ENCODE peak calls at places on chromosome X, in six cellular contexts. Q, L, O, V, S and F are unnamed samples.

GRCh38 chrX:9770319-9770718 is 4.7 kb upstream of the GPR143 start:
- DNase-seq in Q (no peak), O (no peak), S (no peak), L (peak; percentile 13), V (no peak), F (no peak)

GRCh38 chrX:9698566-9698965 is 67.1 kb downstream of the GPR143 start:
- DNase-seq in V (no peak), L (no peak), O (no peak), S (no peak), Q (no peak), F (no peak)

GRCh38 chrX:31609130-31609529 is 537.3 kb upstream of the FTHL17 start:
- DNase-seq in L (peak; percentile 88), O (peak; percentile 87), V (no peak), Q (peak; percentile 69), S (no peak), F (no peak)

GRCh38 chrX:7574325-7574724 is 268.6 kb upstream of the VCX start:
- DNase-seq in O (no peak), Q (peak; percentile 5), V (no peak), S (no peak), L (peak; percentile 68), F (no peak)

GRCh38 chrX:72029473-72030411 is 102.0 kb downstream of the RTL5 start:
- DNase-seq in L (peak; percentile 73), V (no peak), O (peak; percentile 85), Q (peak; percentile 86), S (peak; percentile 47), F (peak; percentile 51)

GRCh38 chrX:110318664-110318968 is 731 bp upstream of the AMMECR1 start:
- DNase-seq in O (no peak), S (no peak), V (no peak), L (peak; percentile 44), Q (peak; percentile 9), F (no peak)

GRCh38 chrX:13250831-13251612 is 68.8 kb downstream of the ATXN3L start:
- DNase-seq in O (peak; percentile 49), V (peak; percentile 84), S (no peak), L (peak; percentile 27), Q (peak; percentile 85), F (peak; percentile 74)

GRCh38 chrX:15874672-15875071 is 20.1 kb upstream of the AP1S2 start:
- DNase-seq in V (no peak), Q (no peak), L (no peak), S (no peak), O (no peak), F (no peak)

GRCh38 chrX:15158736-15159406 is 111.0 kb downstream of the ASB9 start:
- DNase-seq in L (peak; percentile 52), O (no peak), Q (no peak), V (no peak), S (no peak), F (no peak)

GRCh38 chrX:108699368-108699767 is 37.0 kb downstream of the IRS4 start:
- DNase-seq in O (peak; percentile 18), L (peak; percentile 53), Q (peak; percentile 36), S (peak; percentile 16), V (no peak), F (peak; percentile 3)

GRCh38 chrX:47483310-47484268 is 567 bp upstream of the ZNF41 start:
- DNase-seq in S (peak; percentile 49), Q (peak; percentile 28), L (peak; percentile 27), O (peak; percentile 9), V (no peak), F (no peak)

GRCh38 chrX:108735087-108735679 is 1.2 kb downstream of the IRS4 start:
- DNase-seq in O (no peak), V (no peak), L (no peak), Q (no peak), S (peak; percentile 32), F (no peak)

GRCh38 chrX:43661521-43662240 is 5.6 kb downstream of the MAOA start:
- DNase-seq in Q (peak; percentile 33), V (no peak), S (no peak), L (peak; percentile 72), O (no peak), F (peak; percentile 38)

GRCh38 chrX:8233091-8233490 is 62.0 kb upstream of the VCX2 start:
- DNase-seq in Q (peak; percentile 17), V (no peak), O (no peak), L (no peak), S (no peak), F (peak; percentile 23)

GRCh38 chrX:71609095-71609750 is 9.1 kb downstream of the CXCR3 start:
- DNase-seq in V (no peak), Q (no peak), O (no peak), S (no peak), L (no peak), F (no peak)

GRCh38 chrX:153927686-153927935 is 1.5 kb upstream of the ARHGAP4 start:
- DNase-seq in S (no peak), O (no peak), Q (no peak), V (no peak), L (no peak), F (no peak)

GRCh38 chrX:23773601-23774175 is 9.3 kb upstream of the SAT1 start:
- DNase-seq in S (no peak), V (no peak), L (no peak), Q (no peak), O (no peak), F (no peak)

GRCh38 chrX:102155806-102156179 is at the start of gene BEX5:
- DNase-seq in O (no peak), V (no peak), L (peak; percentile 12), Q (peak; percentile 9), S (peak; percentile 53), F (peak; percentile 11)

GRCh38 chrX:16601885-16602284 is 48.1 kb upstream of the S100G start:
- DNase-seq in S (no peak), L (no peak), Q (no peak), O (no peak), V (no peak), F (no peak)

GRCh38 chrX:45200741-45201234 is at the start of gene DIPK2B:
- DNase-seq in L (no peak), Q (no peak), O (no peak), V (no peak), S (no peak), F (no peak)

GRCh38 chrX:105822138-105823091 is at the start of gene NRK:
- DNase-seq in O (no peak), L (no peak), Q (peak; percentile 42), V (no peak), S (peak; percentile 27), F (no peak)

GRCh38 chrX:21153033-21153432 is 221.2 kb upstream of the CNKSR2 start:
- DNase-seq in S (no peak), L (no peak), Q (no peak), V (no peak), O (no peak), F (no peak)

GRCh38 chrX:47467106-47467505 is 15.9 kb downstream of the ZNF41 start:
- DNase-seq in L (no peak), O (no peak), S (no peak), V (no peak), Q (no peak), F (no peak)

GRCh38 chrX:129786210-129786651 is 6.5 kb downstream of the SASH3 start:
- DNase-seq in Q (no peak), L (no peak), S (no peak), V (no peak), O (no peak), F (no peak)

GRCh38 chrX:29082558-29082957 is 495.3 kb downstream of the IL1RAPL1 start:
- DNase-seq in Q (no peak), V (no peak), L (peak; percentile 11), S (no peak), O (no peak), F (no peak)

GRCh38 chrX:44474410-44474809 is 68.2 kb downstream of the FUNDC1 start:
- DNase-seq in L (peak; percentile 92), O (peak; percentile 19), S (no peak), V (no peak), Q (no peak), F (no peak)

GRCh38 chrX:74467656-74468055 is 46.4 kb downstream of the SLC16A2 start:
- DNase-seq in V (no peak), Q (no peak), S (no peak), O (no peak), L (peak; percentile 20), F (no peak)

GRCh38 chrX:40543661-40544328 is 37.0 kb upstream of the ATP6AP2 start:
- DNase-seq in Q (peak; percentile 57), V (no peak), S (peak; percentile 40), L (peak; percentile 53), O (peak; percentile 35), F (peak; percentile 34)
- TF ChIP-seq CTCF in Q (peak; percentile 84), V (peak; percentile 41), S (peak; percentile 94), L (peak; percentile 84), O (peak; percentile 84), F (peak; percentile 83)

DNA sequence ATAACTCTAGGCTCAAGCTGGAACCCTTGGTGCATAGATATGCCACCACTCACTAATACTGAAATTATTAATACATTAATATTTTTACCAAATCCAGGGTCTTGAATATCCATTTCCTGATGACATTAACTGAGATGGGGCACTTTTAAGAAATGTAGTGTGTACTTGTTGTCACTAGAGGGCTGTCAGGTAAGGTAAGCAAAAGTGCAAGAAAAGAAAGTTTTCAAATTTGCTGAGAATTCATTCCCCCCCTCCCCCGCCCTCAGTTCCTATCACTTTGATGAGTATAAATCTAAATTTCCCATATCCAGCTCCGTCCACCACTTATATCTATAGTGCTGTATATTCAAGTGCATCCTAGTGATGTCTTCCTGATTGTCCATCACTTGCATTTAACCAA is 20.5 kb upstream of the WDR44 start:
- DNase-seq in L (peak; percentile 4), O (no peak), S (no peak), Q (peak; percentile 1), V (no peak), F (no peak)
- TF ChIP-seq CTCF in L (peak; percentile 20), O (peak; percentile 46), S (peak; percentile 45), Q (peak; percentile 33), V (no peak), F (peak; percentile 20)

GRCh38 chrX:131729295-131729694 is 185.4 kb downstream of the OR13H1 start:
- DNase-seq in S (peak; percentile 63), V (no peak), O (no peak), Q (peak; percentile 88), L (peak; percentile 89), F (peak; percentile 80)

GRCh38 chrX:131735127-131735526 is 191.3 kb downstream of the OR13H1 start:
- DNase-seq in Q (peak; percentile 17), O (no peak), L (peak; percentile 49), S (no peak), V (no peak), F (no peak)

GRCh38 chrX:131739823-131740222 is 195.9 kb downstream of the OR13H1 start:
- DNase-seq in V (no peak), O (no peak), S (no peak), Q (no peak), L (no peak), F (no peak)

GRCh38 chrX:131734621-131735020 is 190.7 kb downstream of the OR13H1 start:
- DNase-seq in O (no peak), Q (peak; percentile 83), S (no peak), L (peak; percentile 88), V (no peak), F (peak; percentile 74)
- TF ChIP-seq CTCF in O (no peak), Q (peak; percentile 6), S (no peak), L (peak; percentile 43), V (no peak), F (no peak)

DNA sequence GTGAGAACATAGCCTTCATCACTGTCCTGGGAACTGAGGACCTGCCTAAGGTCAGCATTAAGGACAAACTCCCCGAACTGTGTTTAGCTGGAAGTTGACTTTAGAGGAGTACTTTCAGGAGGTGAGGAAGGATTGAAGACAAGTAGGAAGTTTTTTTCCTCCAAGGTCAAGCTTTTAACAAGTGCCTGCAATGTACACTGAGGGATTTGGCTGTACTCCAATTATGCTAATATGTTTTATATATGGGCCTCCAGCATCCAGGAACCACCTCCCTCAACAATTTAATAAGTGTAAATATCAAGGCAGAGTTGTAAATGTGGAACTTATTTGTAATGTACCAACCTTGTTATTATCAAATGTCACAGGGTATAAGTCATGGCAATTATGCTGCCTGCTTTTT is 726.2 kb downstream of the RPA4 start:
- DNase-seq in L (no peak), S (no peak), Q (no peak), V (no peak), O (no peak), F (no peak)
- TF ChIP-seq CTCF in L (no peak), S (no peak), Q (no peak), V (no peak), O (no peak), F (no peak)